ENCODE peak calls at places on chromosome 2, in five cellular contexts. O is fibroblast of pulmonary artery; L is transverse colon; R is activated CD4-positive, alpha-beta T cell treated with anti-CD3 and anti-CD28 coated beads, Interleukin-2, amount 50 U/mL, for 1 hour; Z is activated CD8-positive, alpha-beta memory T cell treated with anti-CD3 and anti-CD28 coated beads, Interleukin-2, amount 50 U/mL, for 48 hours. S is an unnamed sample.

GRCh38 chr2:204950695-204951094 is 405.4 kb downstream of the PARD3B start:
- DNase-seq in L (no peak), R (no peak), O (peak), Z (no peak), S (no peak)

GRCh38 chr2:1972428-1972827 is 228.1 kb upstream of the PXDN start:
- DNase-seq in Z (no peak), R (no peak), L (no peak), O (peak), S (peak)

GRCh38 chr2:172296267-172297046 is 130.9 kb upstream of the ITGA6 start:
- DNase-seq in Z (no peak), O (no peak), R (no peak), L (no peak), S (no peak)

GRCh38 chr2:30860715-30861114 is 53.5 kb upstream of the CAPN13 start:
- DNase-seq in Z (no peak), O (no peak), R (no peak), L (no peak), S (no peak)

GRCh38 chr2:191703079-191703725 is 25.3 kb downstream of the NABP1 start:
- DNase-seq in R (no peak), Z (no peak), O (no peak), L (no peak), S (no peak)

GRCh38 chr2:153059338-153060052 is 341.1 kb downstream of the ARL6IP6 start:
- DNase-seq in O (peak), Z (no peak), R (no peak), L (no peak), S (no peak)

GRCh38 chr2:205051417-205051816 is 506.1 kb downstream of the PARD3B start:
- DNase-seq in O (peak), R (no peak), L (no peak), Z (no peak), S (no peak)

GRCh38 chr2:67242456-67242855 is 154.7 kb upstream of the ETAA1 start:
- DNase-seq in Z (no peak), O (no peak), R (no peak), L (no peak), S (no peak)

GRCh38 chr2:144015655-144016245 is 504.2 kb downstream of the ZEB2 start:
- DNase-seq in R (no peak), L (no peak), O (peak), Z (no peak), S (no peak)

GRCh38 chr2:151423760-151424159 is 14.1 kb downstream of the RIF1 start:
- DNase-seq in Z (no peak), L (no peak), R (no peak), O (no peak), S (no peak)

GRCh38 chr2:102233132-102233884 is 46.5 kb downstream of the IL1RL2 start:
- DNase-seq in L (no peak), Z (no peak), R (no peak), O (no peak), S (no peak)

GRCh38 chr2:187224989-187225388 is 223.1 kb downstream of the CALCRL start:
- DNase-seq in L (no peak), R (no peak), Z (no peak), O (no peak), S (no peak)

GRCh38 chr2:105179469-105180372 is 61.8 kb upstream of the GPR45 start:
- DNase-seq in L (peak), R (no peak), O (peak), Z (no peak), S (no peak)

GRCh38 chr2:25877431-25878360 is 591 bp downstream of the ASXL2 start:
- DNase-seq in O (peak), R (peak), Z (peak), L (peak), S (no peak)

GRCh38 chr2:176652300-176653182 is 383.3 kb downstream of the MTX2 start:
- DNase-seq in L (no peak), O (peak), R (no peak), Z (no peak), S (no peak)

GRCh38 chr2:111168528-111168929 is 47.8 kb downstream of the BCL2L11 start:
- DNase-seq in R (peak), L (peak), O (peak), Z (peak), S (no peak)

GRCh38 chr2:37366773-37367172 is 22.3 kb downstream of the QPCT start:
- DNase-seq in L (no peak), O (no peak), Z (no peak), R (no peak), S (no peak)

GRCh38 chr2:9076755-9077154 is 73.3 kb upstream of the MBOAT2 start:
- DNase-seq in R (no peak), L (no peak), Z (no peak), O (no peak), S (no peak)

GRCh38 chr2:20351555-20352229 is 1.0 kb upstream of the PUM2 start:
- DNase-seq in Z (no peak), L (no peak), R (no peak), O (no peak), S (no peak)

GRCh38 chr2:35960596-35960995 is 395.0 kb upstream of the CRIM1 start:
- DNase-seq in R (no peak), L (no peak), Z (no peak), O (no peak), S (no peak)

GRCh38 chr2:67341012-67341318 is 56.2 kb upstream of the ETAA1 start:
- DNase-seq in L (no peak), O (no peak), R (no peak), Z (no peak), S (no peak)

GRCh38 chr2:111250448-111251030 is 129.8 kb downstream of the BCL2L11 start:
- DNase-seq in Z (no peak), L (no peak), R (no peak), O (no peak), S (no peak)

GRCh38 chr2:150465703-150466569 is 21.5 kb downstream of the RND3 start:
- DNase-seq in Z (no peak), O (no peak), L (no peak), R (no peak), S (no peak)

GRCh38 chr2:143890799-143891198 is 629.1 kb downstream of the ZEB2 start:
- DNase-seq in O (no peak), R (no peak), Z (no peak), L (no peak), S (no peak)